ENCODE peak calls at places on chromosome 14, in ten cellular contexts. One of them, this sample, is unnamed.

GRCh38 chr14:61678966-61679365 is 16.3 kb upstream of the HIF1A start:
- DNase-seq in A549: no peak
- DNase-seq in spleen: no peak
- DNase-seq in right lobe of liver: no peak
- DNase-seq in uterus: no peak
- DNase-seq in prostate gland: no peak
- DNase-seq in IMR-90: no peak
- DNase-seq in ovary: no peak
- DNase-seq in esophagus muscularis mucosa: no peak
- DNase-seq in HepG2: no peak
- DNase-seq in this sample: no peak

GRCh38 chr14:20719777-20720176 is 25.9 kb upstream of the EDDM3A start:
- DNase-seq in A549: no peak
- DNase-seq in spleen: no peak
- DNase-seq in right lobe of liver: no peak
- DNase-seq in uterus: no peak
- DNase-seq in prostate gland: peak; percentile 16
- DNase-seq in IMR-90: no peak
- DNase-seq in ovary: no peak
- DNase-seq in esophagus muscularis mucosa: no peak
- DNase-seq in HepG2: no peak
- DNase-seq in this sample: no peak

GRCh38 chr14:94203473-94204210 is 29.5 kb downstream of the PPP4R4 start:
- DNase-seq in A549: no peak
- DNase-seq in spleen: no peak
- DNase-seq in right lobe of liver: no peak
- DNase-seq in uterus: no peak
- DNase-seq in prostate gland: no peak
- DNase-seq in IMR-90: no peak
- DNase-seq in ovary: no peak
- DNase-seq in esophagus muscularis mucosa: no peak
- DNase-seq in HepG2: no peak
- DNase-seq in this sample: no peak

GRCh38 chr14:65110525-65110924 is 8.2 kb upstream of the MAX start:
- DNase-seq in A549: no peak
- DNase-seq in spleen: no peak
- DNase-seq in right lobe of liver: no peak
- DNase-seq in uterus: no peak
- DNase-seq in prostate gland: no peak
- DNase-seq in IMR-90: no peak
- DNase-seq in ovary: no peak
- DNase-seq in esophagus muscularis mucosa: no peak
- DNase-seq in HepG2: no peak
- DNase-seq in this sample: no peak

GRCh38 chr14:65169351-65169750 is 67.0 kb upstream of the MAX start:
- DNase-seq in A549: no peak
- DNase-seq in spleen: no peak
- DNase-seq in right lobe of liver: no peak
- DNase-seq in uterus: no peak
- DNase-seq in prostate gland: no peak
- DNase-seq in IMR-90: peak; percentile 89
- DNase-seq in ovary: no peak
- DNase-seq in esophagus muscularis mucosa: no peak
- DNase-seq in HepG2: no peak
- DNase-seq in this sample: no peak

GRCh38 chr14:101985957-101986356 is 21.6 kb downstream of the DYNC1H1 start:
- DNase-seq in A549: no peak
- DNase-seq in spleen: no peak
- DNase-seq in right lobe of liver: no peak
- DNase-seq in uterus: no peak
- DNase-seq in prostate gland: no peak
- DNase-seq in IMR-90: no peak
- DNase-seq in ovary: no peak
- DNase-seq in esophagus muscularis mucosa: no peak
- DNase-seq in HepG2: no peak
- DNase-seq in this sample: no peak

GRCh38 chr14:28653521-28653920 is 113.1 kb upstream of the FOXG1 start:
- DNase-seq in A549: peak; percentile 44
- DNase-seq in spleen: no peak
- DNase-seq in right lobe of liver: no peak
- DNase-seq in uterus: no peak
- DNase-seq in prostate gland: no peak
- DNase-seq in IMR-90: peak; percentile 9
- DNase-seq in ovary: no peak
- DNase-seq in esophagus muscularis mucosa: no peak
- DNase-seq in HepG2: no peak
- DNase-seq in this sample: no peak

GRCh38 chr14:100341301-100342031 is 18.3 kb downstream of the SLC25A47 start:
- DNase-seq in A549: peak; percentile 60
- DNase-seq in spleen: peak; percentile 74
- DNase-seq in right lobe of liver: peak; percentile 47
- DNase-seq in uterus: no peak
- DNase-seq in prostate gland: no peak
- DNase-seq in IMR-90: peak; percentile 95
- DNase-seq in ovary: peak; percentile 16
- DNase-seq in esophagus muscularis mucosa: no peak
- DNase-seq in HepG2: no peak
- DNase-seq in this sample: peak; percentile 16

GRCh38 chr14:44417809-44418208 is 89.3 kb downstream of the FSCB start:
- DNase-seq in A549: no peak
- DNase-seq in spleen: no peak
- DNase-seq in right lobe of liver: no peak
- DNase-seq in uterus: no peak
- DNase-seq in prostate gland: no peak
- DNase-seq in IMR-90: no peak
- DNase-seq in ovary: no peak
- DNase-seq in esophagus muscularis mucosa: no peak
- DNase-seq in HepG2: no peak
- DNase-seq in this sample: no peak

GRCh38 chr14:99024926-99025325 is 247.1 kb downstream of the BCL11B start:
- DNase-seq in A549: no peak
- DNase-seq in spleen: no peak
- DNase-seq in right lobe of liver: no peak
- DNase-seq in uterus: no peak
- DNase-seq in prostate gland: no peak
- DNase-seq in IMR-90: no peak
- DNase-seq in ovary: no peak
- DNase-seq in esophagus muscularis mucosa: no peak
- DNase-seq in HepG2: no peak
- DNase-seq in this sample: no peak

GRCh38 chr14:71049435-71050147 is 142.3 kb downstream of the PCNX1 start:
- DNase-seq in A549: no peak
- DNase-seq in spleen: no peak
- DNase-seq in right lobe of liver: no peak
- DNase-seq in uterus: no peak
- DNase-seq in prostate gland: no peak
- DNase-seq in IMR-90: peak; percentile 79
- DNase-seq in ovary: no peak
- DNase-seq in esophagus muscularis mucosa: no peak
- DNase-seq in HepG2: no peak
- DNase-seq in this sample: no peak

GRCh38 chr14:105155071-105155651 is 13.4 kb downstream of the JAG2 start:
- DNase-seq in A549: no peak
- DNase-seq in spleen: no peak
- DNase-seq in right lobe of liver: no peak
- DNase-seq in uterus: no peak
- DNase-seq in prostate gland: no peak
- DNase-seq in IMR-90: no peak
- DNase-seq in ovary: no peak
- DNase-seq in esophagus muscularis mucosa: no peak
- DNase-seq in HepG2: no peak
- DNase-seq in this sample: no peak

GRCh38 chr14:104087981-104088850 is 2.7 kb downstream of the ASPG start:
- DNase-seq in A549: no peak
- DNase-seq in spleen: peak; percentile 62
- DNase-seq in right lobe of liver: peak; percentile 98
- DNase-seq in uterus: peak; percentile 14
- DNase-seq in prostate gland: no peak
- DNase-seq in IMR-90: no peak
- DNase-seq in ovary: peak; percentile 28
- DNase-seq in esophagus muscularis mucosa: no peak
- DNase-seq in HepG2: peak; percentile 17
- DNase-seq in this sample: peak; percentile 84

GRCh38 chr14:76781648-76782051 is 20.4 kb downstream of the VASH1 start:
- DNase-seq in A549: no peak
- DNase-seq in spleen: peak; percentile 45
- DNase-seq in right lobe of liver: no peak
- DNase-seq in uterus: no peak
- DNase-seq in prostate gland: no peak
- DNase-seq in IMR-90: no peak
- DNase-seq in ovary: peak; percentile 22
- DNase-seq in esophagus muscularis mucosa: peak; percentile 90
- DNase-seq in HepG2: no peak
- DNase-seq in this sample: no peak

GRCh38 chr14:92748259-92749016 is at the start of gene LGMN:
- DNase-seq in A549: peak; percentile 94
- DNase-seq in spleen: peak; percentile 95
- DNase-seq in right lobe of liver: peak; percentile 98
- DNase-seq in uterus: peak; percentile 95
- DNase-seq in prostate gland: peak; percentile 97
- DNase-seq in IMR-90: peak; percentile 88
- DNase-seq in ovary: peak; percentile 95
- DNase-seq in esophagus muscularis mucosa: peak; percentile 99
- DNase-seq in HepG2: peak; percentile 92
- DNase-seq in this sample: peak; percentile 96
- TF ChIP-seq POLR2A in A549: peak; percentile 97
- TF ChIP-seq POLR2A in spleen: peak; percentile 85
- TF ChIP-seq POLR2A in right lobe of liver: peak; percentile 99
- TF ChIP-seq POLR2A in uterus: peak; percentile 97
- TF ChIP-seq POLR2A in prostate gland: peak; percentile 99
- TF ChIP-seq POLR2A in IMR-90: peak; percentile 89
- TF ChIP-seq POLR2A in ovary: peak; percentile 91
- TF ChIP-seq POLR2A in esophagus muscularis mucosa: peak; percentile 87
- TF ChIP-seq POLR2A in HepG2: peak; percentile 91
- TF ChIP-seq POLR2A in this sample: peak; percentile 99

DNA sequence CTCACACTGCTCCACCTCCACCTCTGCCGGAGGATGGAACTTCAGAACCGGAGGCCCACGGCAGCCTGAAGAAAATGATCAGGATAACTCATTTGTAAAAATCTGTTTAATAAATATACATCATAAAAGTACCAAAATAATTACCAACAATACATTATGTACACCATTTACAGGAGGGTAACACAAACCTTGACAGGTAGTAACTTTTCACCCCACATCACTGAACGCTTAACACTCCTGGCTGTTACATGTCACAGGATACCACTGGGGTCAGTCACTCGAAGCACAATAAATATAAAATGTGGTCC is 3.2 kb downstream of the NFKBIA start:
- DNase-seq in A549: no peak
- DNase-seq in spleen: no peak
- DNase-seq in right lobe of liver: no peak
- DNase-seq in uterus: no peak
- DNase-seq in prostate gland: no peak
- DNase-seq in IMR-90: no peak
- DNase-seq in ovary: no peak
- DNase-seq in esophagus muscularis mucosa: no peak
- DNase-seq in HepG2: no peak
- DNase-seq in this sample: no peak
- H3K4me1 ChIP-seq in A549: peaks cover 69% of the 10 kb centered on the region
- H3K4me1 ChIP-seq in spleen: peaks cover 74% of the 10 kb centered on the region
- H3K4me1 ChIP-seq in right lobe of liver: peaks cover 36% of the 10 kb centered on the region
- H3K4me1 ChIP-seq in uterus: peaks cover 8% of the 10 kb centered on the region
- H3K4me1 ChIP-seq in prostate gland: peaks cover 6% of the 10 kb centered on the region
- H3K4me1 ChIP-seq in IMR-90: peaks cover 15% of the 10 kb centered on the region
- H3K4me1 ChIP-seq in ovary: peaks cover 17% of the 10 kb centered on the region
- H3K4me1 ChIP-seq in esophagus muscularis mucosa: peaks cover 62% of the 10 kb centered on the region
- H3K4me1 ChIP-seq in HepG2: peaks cover 83% of the 10 kb centered on the region
- H3K4me1 ChIP-seq in this sample: peaks cover 40% of the 10 kb centered on the region

DNA sequence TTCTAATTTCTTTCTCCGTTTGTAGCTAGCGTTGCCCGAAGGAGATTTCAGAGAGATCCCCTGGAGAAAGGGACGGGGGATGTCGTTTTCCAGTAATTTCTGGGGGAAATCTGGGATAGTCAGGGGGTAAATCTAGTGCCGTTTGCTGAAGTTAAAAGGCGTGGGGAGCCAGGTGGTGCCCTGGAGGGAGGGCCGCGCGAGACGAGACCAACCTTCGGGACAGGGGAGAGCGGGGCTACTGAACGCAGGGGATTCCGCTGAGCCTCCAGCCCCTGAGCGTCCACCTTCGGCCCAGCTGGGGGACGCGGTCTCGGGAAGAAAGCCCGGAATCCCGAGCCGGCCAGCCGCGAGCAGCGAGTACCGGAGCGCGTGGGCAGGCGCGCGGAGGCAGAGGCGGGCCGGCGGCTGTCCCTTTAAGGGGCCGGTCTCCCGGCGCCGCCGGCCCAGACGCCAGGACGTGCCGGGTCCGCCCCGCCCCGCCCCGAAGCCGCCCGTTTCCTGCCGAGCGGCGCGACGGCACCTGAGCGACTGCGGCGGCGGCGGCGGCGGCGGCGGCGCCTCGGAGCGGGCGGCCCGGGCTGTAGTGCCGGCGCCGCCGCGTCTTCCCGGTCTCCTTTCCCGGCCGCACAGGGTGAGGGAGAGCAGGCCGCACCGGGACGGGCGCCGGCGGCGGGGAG is at the start of gene KTN1:
- DNase-seq in A549: peak; percentile 84
- DNase-seq in spleen: peak; percentile 97
- DNase-seq in right lobe of liver: peak; percentile 89
- DNase-seq in uterus: peak; percentile 68
- DNase-seq in prostate gland: peak; percentile 78
- DNase-seq in IMR-90: peak; percentile 71
- DNase-seq in ovary: peak; percentile 80
- DNase-seq in esophagus muscularis mucosa: no peak
- DNase-seq in HepG2: peak; percentile 50
- DNase-seq in this sample: peak; percentile 93
- TF ChIP-seq POLR2A in A549: peak; percentile 76
- TF ChIP-seq POLR2A in spleen: no peak
- TF ChIP-seq POLR2A in right lobe of liver: peak; percentile 79
- TF ChIP-seq POLR2A in uterus: peak; percentile 73
- TF ChIP-seq POLR2A in prostate gland: peak; percentile 41
- TF ChIP-seq POLR2A in IMR-90: peak; percentile 18
- TF ChIP-seq POLR2A in ovary: peak; percentile 55
- TF ChIP-seq POLR2A in esophagus muscularis mucosa: no peak
- TF ChIP-seq POLR2A in HepG2: peak; percentile 61
- TF ChIP-seq POLR2A in this sample: peak; percentile 66

DNA sequence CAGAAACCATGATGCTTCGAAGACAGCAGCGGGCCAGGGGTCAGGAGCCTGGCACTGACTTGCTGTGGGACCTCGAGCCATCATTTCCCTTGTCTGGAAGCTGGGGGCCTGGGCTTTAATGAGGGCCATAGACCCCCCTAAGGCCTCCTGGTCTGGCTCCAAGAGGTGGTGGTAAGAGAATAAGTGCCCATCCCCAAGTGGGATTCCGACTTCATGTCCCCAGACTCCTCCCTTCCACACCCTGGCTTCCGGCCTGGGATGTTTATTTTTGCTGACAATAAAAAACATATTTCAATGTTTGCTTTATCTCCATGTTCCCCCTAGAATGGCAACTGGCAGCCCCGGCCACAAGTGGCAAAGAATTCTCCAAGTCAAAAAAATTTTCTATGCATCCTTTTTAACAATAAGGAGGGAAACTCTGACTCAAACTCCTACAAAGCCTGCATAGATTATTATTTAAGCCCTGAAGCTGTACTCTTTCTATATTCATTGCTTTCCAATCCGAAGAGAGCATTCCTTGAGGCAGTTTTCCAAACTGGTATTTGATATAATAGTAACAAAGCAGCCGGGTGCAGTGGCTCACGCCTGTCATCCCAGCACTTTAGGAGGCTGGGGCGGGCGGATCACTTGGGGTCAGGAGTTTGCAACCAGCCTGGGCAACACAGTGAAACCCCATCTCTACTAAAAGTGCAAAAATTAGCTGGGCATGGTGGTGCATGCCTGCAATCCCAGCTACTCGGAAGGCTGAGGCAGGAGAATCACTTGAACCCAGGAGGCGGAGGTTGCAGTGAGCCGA is 84.0 kb downstream of the ITPK1 start:
- DNase-seq in A549: no peak
- DNase-seq in spleen: no peak
- DNase-seq in right lobe of liver: no peak
- DNase-seq in uterus: no peak
- DNase-seq in prostate gland: no peak
- DNase-seq in IMR-90: no peak
- DNase-seq in ovary: no peak
- DNase-seq in esophagus muscularis mucosa: no peak
- DNase-seq in HepG2: no peak
- DNase-seq in this sample: no peak
- H3K4me1 ChIP-seq in A549: peaks cover 73% of the 10 kb centered on the region
- H3K4me1 ChIP-seq in spleen: peaks cover 56% of the 10 kb centered on the region
- H3K4me1 ChIP-seq in right lobe of liver: peaks cover 18% of the 10 kb centered on the region
- H3K4me1 ChIP-seq in uterus: no peaks in the 10 kb centered on the region
- H3K4me1 ChIP-seq in prostate gland: peaks cover 11% of the 10 kb centered on the region
- H3K4me1 ChIP-seq in IMR-90: peaks cover 16% of the 10 kb centered on the region
- H3K4me1 ChIP-seq in ovary: peaks cover 12% of the 10 kb centered on the region
- H3K4me1 ChIP-seq in esophagus muscularis mucosa: peaks cover 92% of the 10 kb centered on the region
- H3K4me1 ChIP-seq in HepG2: peaks cover 66% of the 10 kb centered on the region
- H3K4me1 ChIP-seq in this sample: peaks cover 53% of the 10 kb centered on the region

This sample was measured in Peyer's patch.